ENCODE peak calls at places on chromosome 4, in seven cellular contexts. One of them, this sample, is unnamed.

GRCh38 chr4:38855466-38855865 is 1.2 kb downstream of the TLR6 start:
- DNase-seq in neural progenitor cell: no peak
- DNase-seq in right cardiac atrium: no peak
- DNase-seq in fibroblast of lung: no peak
- DNase-seq in IMR-90: no peak
- DNase-seq in CD4-positive, alpha-beta T cell: no peak
- DNase-seq in lower lobe of right lung: no peak
- DNase-seq in this sample: no peak

GRCh38 chr4:28350485-28350884 is 1489.8 kb downstream of the STIM2 start:
- DNase-seq in neural progenitor cell: no peak
- DNase-seq in right cardiac atrium: no peak
- DNase-seq in fibroblast of lung: no peak
- DNase-seq in IMR-90: peak; percentile 72
- DNase-seq in CD4-positive, alpha-beta T cell: no peak
- DNase-seq in lower lobe of right lung: no peak
- DNase-seq in this sample: peak; percentile 43

GRCh38 chr4:38424171-38424871 is 239.7 kb upstream of the KLF3 start:
- DNase-seq in neural progenitor cell: peak; percentile 85
- DNase-seq in right cardiac atrium: peak; percentile 24
- DNase-seq in fibroblast of lung: no peak
- DNase-seq in IMR-90: no peak
- DNase-seq in CD4-positive, alpha-beta T cell: no peak
- DNase-seq in lower lobe of right lung: no peak
- DNase-seq in this sample: no peak

GRCh38 chr4:69323284-69323683 is 43.0 kb downstream of the UGT2B28 start:
- DNase-seq in neural progenitor cell: no peak
- DNase-seq in right cardiac atrium: no peak
- DNase-seq in fibroblast of lung: no peak
- DNase-seq in IMR-90: no peak
- DNase-seq in CD4-positive, alpha-beta T cell: no peak
- DNase-seq in lower lobe of right lung: no peak
- DNase-seq in this sample: peak; percentile 24

GRCh38 chr4:133929540-133929939 is 272.0 kb downstream of the PABPC4L start:
- DNase-seq in neural progenitor cell: no peak
- DNase-seq in right cardiac atrium: no peak
- DNase-seq in fibroblast of lung: no peak
- DNase-seq in IMR-90: peak; percentile 4
- DNase-seq in CD4-positive, alpha-beta T cell: no peak
- DNase-seq in lower lobe of right lung: no peak
- DNase-seq in this sample: no peak

GRCh38 chr4:157358439-157358838 is 137.9 kb downstream of the GRIA2 start:
- DNase-seq in neural progenitor cell: no peak
- DNase-seq in right cardiac atrium: no peak
- DNase-seq in fibroblast of lung: no peak
- DNase-seq in IMR-90: no peak
- DNase-seq in CD4-positive, alpha-beta T cell: no peak
- DNase-seq in lower lobe of right lung: no peak
- DNase-seq in this sample: no peak

GRCh38 chr4:147596976-147597375 is 20.2 kb upstream of the TMEM184C start:
- DNase-seq in neural progenitor cell: no peak
- DNase-seq in right cardiac atrium: no peak
- DNase-seq in fibroblast of lung: peak; percentile 90
- DNase-seq in IMR-90: peak; percentile 93
- DNase-seq in CD4-positive, alpha-beta T cell: no peak
- DNase-seq in lower lobe of right lung: no peak
- DNase-seq in this sample: peak; percentile 90

GRCh38 chr4:18439306-18439705 is 417.8 kb upstream of the LCORL start:
- DNase-seq in neural progenitor cell: no peak
- DNase-seq in right cardiac atrium: no peak
- DNase-seq in fibroblast of lung: no peak
- DNase-seq in IMR-90: no peak
- DNase-seq in CD4-positive, alpha-beta T cell: no peak
- DNase-seq in lower lobe of right lung: no peak
- DNase-seq in this sample: no peak

GRCh38 chr4:140083320-140083719 is 70.7 kb downstream of the MAML3 start:
- DNase-seq in neural progenitor cell: no peak
- DNase-seq in right cardiac atrium: no peak
- DNase-seq in fibroblast of lung: no peak
- DNase-seq in IMR-90: no peak
- DNase-seq in CD4-positive, alpha-beta T cell: no peak
- DNase-seq in lower lobe of right lung: no peak
- DNase-seq in this sample: no peak

GRCh38 chr4:16607693-16608092 is 290.8 kb downstream of the LDB2 start:
- DNase-seq in neural progenitor cell: no peak
- DNase-seq in right cardiac atrium: no peak
- DNase-seq in fibroblast of lung: no peak
- DNase-seq in IMR-90: no peak
- DNase-seq in CD4-positive, alpha-beta T cell: no peak
- DNase-seq in lower lobe of right lung: no peak
- DNase-seq in this sample: no peak

GRCh38 chr4:77473509-77473908 is 132.1 kb upstream of the CXCL13 start:
- DNase-seq in neural progenitor cell: peak; percentile 37
- DNase-seq in right cardiac atrium: no peak
- DNase-seq in fibroblast of lung: no peak
- DNase-seq in IMR-90: peak; percentile 4
- DNase-seq in CD4-positive, alpha-beta T cell: no peak
- DNase-seq in lower lobe of right lung: no peak
- DNase-seq in this sample: peak; percentile 53

GRCh38 chr4:139453041-139453370 is 915 bp upstream of the RAB33B start:
- DNase-seq in neural progenitor cell: no peak
- DNase-seq in right cardiac atrium: no peak
- DNase-seq in fibroblast of lung: peak; percentile 75
- DNase-seq in IMR-90: no peak
- DNase-seq in CD4-positive, alpha-beta T cell: peak; percentile 66
- DNase-seq in lower lobe of right lung: no peak
- DNase-seq in this sample: peak; percentile 65

GRCh38 chr4:123667991-123668390 is 271.4 kb downstream of the SPRY1 start:
- DNase-seq in neural progenitor cell: no peak
- DNase-seq in right cardiac atrium: no peak
- DNase-seq in fibroblast of lung: no peak
- DNase-seq in IMR-90: no peak
- DNase-seq in CD4-positive, alpha-beta T cell: no peak
- DNase-seq in lower lobe of right lung: no peak
- DNase-seq in this sample: no peak

GRCh38 chr4:76620723-76621463 is 185.9 kb downstream of the SHROOM3 start:
- DNase-seq in neural progenitor cell: no peak
- DNase-seq in right cardiac atrium: no peak
- DNase-seq in fibroblast of lung: no peak
- DNase-seq in IMR-90: no peak
- DNase-seq in CD4-positive, alpha-beta T cell: no peak
- DNase-seq in lower lobe of right lung: no peak
- DNase-seq in this sample: no peak

GRCh38 chr4:13627185-13627605 is 330 bp downstream of the BOD1L1 start:
- DNase-seq in neural progenitor cell: no peak
- DNase-seq in right cardiac atrium: no peak
- DNase-seq in fibroblast of lung: peak; percentile 19
- DNase-seq in IMR-90: no peak
- DNase-seq in CD4-positive, alpha-beta T cell: peak; percentile 12
- DNase-seq in lower lobe of right lung: peak; percentile 58
- DNase-seq in this sample: no peak

GRCh38 chr4:88196523-88197185 is 38.2 kb upstream of the ABCG2 start:
- DNase-seq in neural progenitor cell: no peak
- DNase-seq in right cardiac atrium: no peak
- DNase-seq in fibroblast of lung: no peak
- DNase-seq in IMR-90: no peak
- DNase-seq in CD4-positive, alpha-beta T cell: no peak
- DNase-seq in lower lobe of right lung: no peak
- DNase-seq in this sample: peak; percentile 38

GRCh38 chr4:41977709-41978108 is 3.8 kb upstream of the DCAF4L1 start:
- DNase-seq in neural progenitor cell: no peak
- DNase-seq in right cardiac atrium: no peak
- DNase-seq in fibroblast of lung: peak; percentile 48
- DNase-seq in IMR-90: peak; percentile 57
- DNase-seq in CD4-positive, alpha-beta T cell: no peak
- DNase-seq in lower lobe of right lung: no peak
- DNase-seq in this sample: no peak

GRCh38 chr4:8272472-8273428 is 3.2 kb downstream of the HTRA3 start:
- DNase-seq in neural progenitor cell: no peak
- DNase-seq in right cardiac atrium: peak; percentile 58
- DNase-seq in fibroblast of lung: no peak
- DNase-seq in IMR-90: peak; percentile 9
- DNase-seq in CD4-positive, alpha-beta T cell: no peak
- DNase-seq in lower lobe of right lung: no peak
- DNase-seq in this sample: no peak

GRCh38 chr4:87734936-87735335 is 64.4 kb upstream of the IBSP start:
- DNase-seq in neural progenitor cell: no peak
- DNase-seq in right cardiac atrium: no peak
- DNase-seq in fibroblast of lung: no peak
- DNase-seq in IMR-90: no peak
- DNase-seq in CD4-positive, alpha-beta T cell: no peak
- DNase-seq in lower lobe of right lung: no peak
- DNase-seq in this sample: peak; percentile 24

GRCh38 chr4:25523405-25523804 is 132.2 kb upstream of the SLC34A2 start:
- DNase-seq in neural progenitor cell: no peak
- DNase-seq in right cardiac atrium: no peak
- DNase-seq in fibroblast of lung: peak; percentile 9
- DNase-seq in IMR-90: no peak
- DNase-seq in CD4-positive, alpha-beta T cell: no peak
- DNase-seq in lower lobe of right lung: no peak
- DNase-seq in this sample: peak; percentile 67

DNA sequence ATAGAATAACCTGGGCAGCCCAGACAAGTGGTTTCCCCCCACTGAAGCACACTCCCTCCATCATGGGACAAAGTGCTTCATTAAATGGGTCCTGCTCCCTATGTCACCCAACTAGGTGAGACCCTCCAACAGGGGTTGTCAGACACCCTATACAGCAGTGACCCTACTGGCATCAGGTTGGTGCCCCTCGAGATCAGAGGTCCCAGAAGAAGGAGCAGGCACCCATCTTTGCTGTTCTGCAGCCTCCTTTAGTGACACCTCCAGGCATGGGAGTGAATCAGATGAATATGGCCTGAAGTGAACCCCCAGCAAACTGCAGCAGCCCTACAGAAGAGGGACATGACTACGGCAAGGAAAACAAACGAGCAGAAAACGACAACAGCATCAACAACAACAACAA is 11.1 kb downstream of the NELFA start:
- DNase-seq in neural progenitor cell: no peak
- DNase-seq in right cardiac atrium: no peak
- DNase-seq in fibroblast of lung: no peak
- DNase-seq in IMR-90: no peak
- DNase-seq in CD4-positive, alpha-beta T cell: no peak
- DNase-seq in lower lobe of right lung: no peak
- DNase-seq in this sample: no peak
- H3K9me3 ChIP-seq in neural progenitor cell: no peaks in the 10 kb centered on the region
- H3K9me3 ChIP-seq in right cardiac atrium: no peaks in the 10 kb centered on the region
- H3K9me3 ChIP-seq in fibroblast of lung: no peaks in the 10 kb centered on the region
- H3K9me3 ChIP-seq in IMR-90: peaks cover 5% of the 10 kb centered on the region
- H3K9me3 ChIP-seq in CD4-positive, alpha-beta T cell: peaks cover 20% of the 10 kb centered on the region
- H3K9me3 ChIP-seq in lower lobe of right lung: peaks cover 15% of the 10 kb centered on the region
- H3K9me3 ChIP-seq in this sample: no peaks in the 10 kb centered on the region

GRCh38 chr4:84502333-84502954 is 3.4 kb upstream of the NKX6-1 start:
- DNase-seq in neural progenitor cell: no peak
- DNase-seq in right cardiac atrium: no peak
- DNase-seq in fibroblast of lung: no peak
- DNase-seq in IMR-90: no peak
- DNase-seq in CD4-positive, alpha-beta T cell: no peak
- DNase-seq in lower lobe of right lung: no peak
- DNase-seq in this sample: no peak

GRCh38 chr4:84501197-84501492 is 2.1 kb upstream of the NKX6-1 start:
- DNase-seq in neural progenitor cell: peak; percentile 43
- DNase-seq in right cardiac atrium: no peak
- DNase-seq in fibroblast of lung: no peak
- DNase-seq in IMR-90: no peak
- DNase-seq in CD4-positive, alpha-beta T cell: no peak
- DNase-seq in lower lobe of right lung: no peak
- DNase-seq in this sample: no peak

GRCh38 chr4:84501721-84502267 is 2.7 kb upstream of the NKX6-1 start:
- DNase-seq in neural progenitor cell: peak; percentile 55
- DNase-seq in right cardiac atrium: no peak
- DNase-seq in fibroblast of lung: no peak
- DNase-seq in IMR-90: no peak
- DNase-seq in CD4-positive, alpha-beta T cell: no peak
- DNase-seq in lower lobe of right lung: no peak
- DNase-seq in this sample: no peak

GRCh38 chr4:84499065-84499982 is at the start of gene NKX6-1:
- DNase-seq in neural progenitor cell: peak; percentile 99
- DNase-seq in right cardiac atrium: peak; percentile 52
- DNase-seq in fibroblast of lung: peak; percentile 85
- DNase-seq in IMR-90: peak; percentile 53
- DNase-seq in CD4-positive, alpha-beta T cell: no peak
- DNase-seq in lower lobe of right lung: peak; percentile 60
- DNase-seq in this sample: peak; percentile 91

GRCh38 chr4:84500386-84501196 is 1.5 kb upstream of the NKX6-1 start:
- DNase-seq in neural progenitor cell: no peak
- DNase-seq in right cardiac atrium: no peak
- DNase-seq in fibroblast of lung: no peak
- DNase-seq in IMR-90: no peak
- DNase-seq in CD4-positive, alpha-beta T cell: no peak
- DNase-seq in lower lobe of right lung: no peak
- DNase-seq in this sample: no peak
- H3K9me3 ChIP-seq in neural progenitor cell: no peaks in the 10 kb centered on the region
- H3K9me3 ChIP-seq in right cardiac atrium: no peaks in the 10 kb centered on the region
- H3K9me3 ChIP-seq in fibroblast of lung: no peaks in the 10 kb centered on the region
- H3K9me3 ChIP-seq in IMR-90: peaks cover 23% of the 10 kb centered on the region
- H3K9me3 ChIP-seq in CD4-positive, alpha-beta T cell: peaks cover 14% of the 10 kb centered on the region
- H3K9me3 ChIP-seq in lower lobe of right lung: no peaks in the 10 kb centered on the region
- H3K9me3 ChIP-seq in this sample: no peaks in the 10 kb centered on the region

GRCh38 chr4:129063640-129064039 is 29.7 kb downstream of the SCLT1 start:
- DNase-seq in neural progenitor cell: no peak
- DNase-seq in right cardiac atrium: no peak
- DNase-seq in fibroblast of lung: no peak
- DNase-seq in IMR-90: no peak
- DNase-seq in CD4-positive, alpha-beta T cell: no peak
- DNase-seq in lower lobe of right lung: no peak
- DNase-seq in this sample: peak; percentile 74
- H3K9me3 ChIP-seq in neural progenitor cell: peaks cover 24% of the 10 kb centered on the region
- H3K9me3 ChIP-seq in right cardiac atrium: peaks cover 6% of the 10 kb centered on the region
- H3K9me3 ChIP-seq in fibroblast of lung: no peaks in the 10 kb centered on the region
- H3K9me3 ChIP-seq in IMR-90: peaks cover 24% of the 10 kb centered on the region
- H3K9me3 ChIP-seq in CD4-positive, alpha-beta T cell: peaks cover 49% of the 10 kb centered on the region
- H3K9me3 ChIP-seq in lower lobe of right lung: peaks cover 51% of the 10 kb centered on the region
- H3K9me3 ChIP-seq in this sample: peaks cover 9% of the 10 kb centered on the region

GRCh38 chr4:2186133-2186864 is 55.6 kb downstream of the HAUS3 start:
- DNase-seq in neural progenitor cell: peak; percentile 76
- DNase-seq in right cardiac atrium: no peak
- DNase-seq in fibroblast of lung: peak; percentile 27
- DNase-seq in IMR-90: peak; percentile 22
- DNase-seq in CD4-positive, alpha-beta T cell: no peak
- DNase-seq in lower lobe of right lung: no peak
- DNase-seq in this sample: peak; percentile 60

GRCh38 chr4:2182981-2183380 is 58.9 kb downstream of the HAUS3 start:
- DNase-seq in neural progenitor cell: no peak
- DNase-seq in right cardiac atrium: no peak
- DNase-seq in fibroblast of lung: peak; percentile 9
- DNase-seq in IMR-90: peak; percentile 44
- DNase-seq in CD4-positive, alpha-beta T cell: no peak
- DNase-seq in lower lobe of right lung: no peak
- DNase-seq in this sample: no peak

GRCh38 chr4:2183394-2183793 is 58.5 kb downstream of the HAUS3 start:
- DNase-seq in neural progenitor cell: no peak
- DNase-seq in right cardiac atrium: no peak
- DNase-seq in fibroblast of lung: no peak
- DNase-seq in IMR-90: no peak
- DNase-seq in CD4-positive, alpha-beta T cell: no peak
- DNase-seq in lower lobe of right lung: no peak
- DNase-seq in this sample: no peak

DNA sequence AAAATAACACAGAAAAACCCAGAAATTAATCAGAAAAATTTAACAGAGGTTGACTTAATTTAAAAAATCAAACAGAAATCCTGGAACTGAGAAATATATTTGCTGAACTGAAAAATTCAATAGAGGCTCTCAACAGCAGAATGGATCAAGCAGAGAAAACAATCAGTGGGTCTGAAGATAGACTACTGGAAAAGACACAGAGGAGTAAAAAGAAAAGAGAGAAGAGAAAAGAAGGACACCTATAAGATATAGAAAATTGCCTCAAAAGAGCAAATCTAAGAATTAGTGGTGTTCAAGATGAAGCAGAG is 55.1 kb downstream of the HAUS3 start:
- DNase-seq in neural progenitor cell: no peak
- DNase-seq in right cardiac atrium: no peak
- DNase-seq in fibroblast of lung: no peak
- DNase-seq in IMR-90: no peak
- DNase-seq in CD4-positive, alpha-beta T cell: no peak
- DNase-seq in lower lobe of right lung: no peak
- DNase-seq in this sample: no peak
- H3K9me3 ChIP-seq in neural progenitor cell: peaks cover 6% of the 10 kb centered on the region
- H3K9me3 ChIP-seq in right cardiac atrium: no peaks in the 10 kb centered on the region
- H3K9me3 ChIP-seq in fibroblast of lung: no peaks in the 10 kb centered on the region
- H3K9me3 ChIP-seq in IMR-90: no peaks in the 10 kb centered on the region
- H3K9me3 ChIP-seq in CD4-positive, alpha-beta T cell: peaks cover 17% of the 10 kb centered on the region
- H3K9me3 ChIP-seq in lower lobe of right lung: peaks cover 11% of the 10 kb centered on the region
- H3K9me3 ChIP-seq in this sample: no peaks in the 10 kb centered on the region